ENCODE peak calls at places on chromosomes 12 and 14, in five cellular contexts. One of them, this sample, is unnamed. For H3K9me3, the result is how much of the 10 kb centered on the place peaks cover.

GRCh38 chr12:2054091-2055018 is 1.6 kb downstream of the CACNA1C start:
- DNase-seq in esophagus muscularis mucosa: no peak
- DNase-seq in hepatocyte: peak
- DNase-seq in gastrocnemius medialis: no peak
- DNase-seq in adrenal gland: no peak
- DNase-seq in this sample: no peak

GRCh38 chr12:87323369-87323768 is 705.8 kb downstream of the C12orf50 start:
- DNase-seq in hepatocyte: no peak
- DNase-seq in gastrocnemius medialis: no peak
- DNase-seq in esophagus muscularis mucosa: no peak
- DNase-seq in adrenal gland: no peak
- DNase-seq in this sample: no peak

GRCh38 chr12:120588948-120589930 is 8.0 kb upstream of the POP5 start:
- DNase-seq in gastrocnemius medialis: peak
- DNase-seq in adrenal gland: no peak
- DNase-seq in esophagus muscularis mucosa: no peak
- DNase-seq in hepatocyte: no peak
- DNase-seq in this sample: peak

GRCh38 chr12:103715494-103715893 is 125.5 kb downstream of the NT5DC3 start:
- DNase-seq in esophagus muscularis mucosa: no peak
- DNase-seq in adrenal gland: no peak
- DNase-seq in hepatocyte: no peak
- DNase-seq in gastrocnemius medialis: no peak
- DNase-seq in this sample: no peak

GRCh38 chr12:116236148-116236731 is 41.3 kb downstream of the MED13L start:
- DNase-seq in esophagus muscularis mucosa: no peak
- DNase-seq in gastrocnemius medialis: peak
- DNase-seq in adrenal gland: peak
- DNase-seq in hepatocyte: peak
- DNase-seq in this sample: no peak

GRCh38 chr14:25090716-25091454 is 40.9 kb upstream of the STXBP6 start:
- DNase-seq in gastrocnemius medialis: no peak
- DNase-seq in esophagus muscularis mucosa: no peak
- DNase-seq in adrenal gland: no peak
- DNase-seq in hepatocyte: peak
- DNase-seq in this sample: no peak

GRCh38 chr12:120901818-120902217 is 2.3 kb downstream of the SPPL3 start:
- DNase-seq in hepatocyte: no peak
- DNase-seq in esophagus muscularis mucosa: no peak
- DNase-seq in adrenal gland: no peak
- DNase-seq in gastrocnemius medialis: no peak
- DNase-seq in this sample: no peak

GRCh38 chr12:32659908-32660440 is 19.1 kb upstream of the DNM1L start:
- DNase-seq in esophagus muscularis mucosa: no peak
- DNase-seq in hepatocyte: peak
- DNase-seq in gastrocnemius medialis: no peak
- DNase-seq in adrenal gland: no peak
- DNase-seq in this sample: no peak

GRCh38 chr12:14403293-14403692 is 37.8 kb downstream of the ATF7IP start:
- DNase-seq in hepatocyte: no peak
- DNase-seq in adrenal gland: no peak
- DNase-seq in gastrocnemius medialis: no peak
- DNase-seq in esophagus muscularis mucosa: no peak
- DNase-seq in this sample: no peak

GRCh38 chr12:14400599-14400998 is 35.1 kb downstream of the ATF7IP start:
- DNase-seq in esophagus muscularis mucosa: no peak
- DNase-seq in adrenal gland: no peak
- DNase-seq in gastrocnemius medialis: no peak
- DNase-seq in hepatocyte: no peak
- DNase-seq in this sample: no peak

GRCh38 chr12:14399871-14400270 is 34.4 kb downstream of the ATF7IP start:
- DNase-seq in gastrocnemius medialis: no peak
- DNase-seq in esophagus muscularis mucosa: no peak
- DNase-seq in adrenal gland: no peak
- DNase-seq in hepatocyte: no peak
- DNase-seq in this sample: no peak

GRCh38 chr12:14402697-14403096 is 37.2 kb downstream of the ATF7IP start:
- DNase-seq in gastrocnemius medialis: no peak
- DNase-seq in esophagus muscularis mucosa: no peak
- DNase-seq in adrenal gland: no peak
- DNase-seq in hepatocyte: no peak
- DNase-seq in this sample: no peak

GRCh38 chr12:14403711-14404164 is 38.3 kb downstream of the ATF7IP start:
- DNase-seq in hepatocyte: peak
- DNase-seq in esophagus muscularis mucosa: no peak
- DNase-seq in adrenal gland: peak
- DNase-seq in gastrocnemius medialis: no peak
- DNase-seq in this sample: no peak
- H3K27ac ChIP-seq in hepatocyte: peak
- H3K27ac ChIP-seq in esophagus muscularis mucosa: no peak
- H3K27ac ChIP-seq in adrenal gland: peak
- H3K27ac ChIP-seq in gastrocnemius medialis: peak
- H3K27ac ChIP-seq in this sample: peak

GRCh38 chr14:72541546-72541945 is 352.4 kb downstream of the DPF3 start:
- DNase-seq in hepatocyte: no peak
- DNase-seq in esophagus muscularis mucosa: no peak
- DNase-seq in adrenal gland: no peak
- DNase-seq in gastrocnemius medialis: no peak
- DNase-seq in this sample: no peak

GRCh38 chr14:72545411-72546311 is 348.2 kb downstream of the DPF3 start:
- DNase-seq in hepatocyte: no peak
- DNase-seq in adrenal gland: no peak
- DNase-seq in gastrocnemius medialis: no peak
- DNase-seq in esophagus muscularis mucosa: no peak
- DNase-seq in this sample: no peak

GRCh38 chr14:72540836-72541235 is 353.1 kb downstream of the DPF3 start:
- DNase-seq in gastrocnemius medialis: no peak
- DNase-seq in hepatocyte: no peak
- DNase-seq in esophagus muscularis mucosa: no peak
- DNase-seq in adrenal gland: no peak
- DNase-seq in this sample: no peak

GRCh38 chr14:72544615-72545387 is 349.1 kb downstream of the DPF3 start:
- DNase-seq in esophagus muscularis mucosa: no peak
- DNase-seq in gastrocnemius medialis: no peak
- DNase-seq in adrenal gland: no peak
- DNase-seq in hepatocyte: no peak
- DNase-seq in this sample: no peak

DNA sequence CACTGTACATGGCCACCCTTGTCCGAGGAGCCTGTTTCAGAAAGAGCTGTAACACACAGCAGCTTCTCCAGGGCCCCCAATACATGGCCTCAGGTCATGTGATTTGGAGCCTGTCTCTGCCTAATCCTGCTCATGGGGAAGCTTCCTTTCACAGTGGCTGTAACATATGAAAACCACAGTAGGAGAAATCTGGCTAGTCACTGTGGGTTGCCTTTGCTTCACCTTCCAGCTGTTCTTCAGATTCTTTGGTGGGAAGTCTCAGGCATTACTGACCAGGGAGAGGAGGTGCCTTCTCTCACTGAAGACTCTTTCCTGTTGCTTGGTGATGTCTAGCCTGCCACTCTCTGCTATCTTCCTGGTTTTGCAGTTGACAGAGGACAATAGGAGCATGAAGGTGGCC is 350.6 kb downstream of the DPF3 start:
- DNase-seq in hepatocyte: no peak
- DNase-seq in adrenal gland: no peak
- DNase-seq in esophagus muscularis mucosa: no peak
- DNase-seq in gastrocnemius medialis: no peak
- DNase-seq in this sample: no peak
- H3K9me3 ChIP-seq in hepatocyte: under half
- H3K9me3 ChIP-seq in adrenal gland: under half
- H3K9me3 ChIP-seq in esophagus muscularis mucosa: under half
- H3K9me3 ChIP-seq in gastrocnemius medialis: under half
- H3K9me3 ChIP-seq in this sample: under half

GRCh38 chr14:99574099-99574880 is 29.7 kb downstream of the CCDC85C start:
- DNase-seq in hepatocyte: peak
- DNase-seq in gastrocnemius medialis: no peak
- DNase-seq in adrenal gland: peak
- DNase-seq in esophagus muscularis mucosa: no peak
- DNase-seq in this sample: no peak
- H3K4me3 ChIP-seq in hepatocyte: no peak
- H3K4me3 ChIP-seq in gastrocnemius medialis: no peak
- H3K4me3 ChIP-seq in adrenal gland: no peak
- H3K4me3 ChIP-seq in esophagus muscularis mucosa: no peak
- H3K4me3 ChIP-seq in this sample: no peak

DNA sequence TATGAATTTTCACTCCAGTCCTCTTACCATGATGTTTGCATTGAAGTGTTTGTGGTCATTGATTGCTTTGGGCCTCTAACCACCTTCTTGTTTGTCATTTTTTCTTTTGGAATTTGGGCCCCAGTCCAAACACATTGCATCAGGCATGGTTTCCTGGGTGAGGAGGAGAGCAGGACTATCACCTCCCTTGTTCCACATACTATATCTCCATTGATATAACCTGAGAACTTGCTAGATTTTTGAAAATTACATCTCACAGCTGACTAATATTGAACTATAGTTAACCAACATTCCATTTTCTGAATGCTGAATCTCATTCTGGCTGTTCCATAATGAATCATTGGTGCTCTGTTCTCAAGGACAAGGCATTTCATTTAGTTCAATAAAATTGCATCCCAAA is 329.2 kb downstream of the ZFP36L1 start:
- DNase-seq in adrenal gland: no peak
- DNase-seq in esophagus muscularis mucosa: no peak
- DNase-seq in gastrocnemius medialis: no peak
- DNase-seq in hepatocyte: no peak
- DNase-seq in this sample: no peak
- H3K27ac ChIP-seq in adrenal gland: no peak
- H3K27ac ChIP-seq in esophagus muscularis mucosa: no peak
- H3K27ac ChIP-seq in gastrocnemius medialis: no peak
- H3K27ac ChIP-seq in hepatocyte: no peak
- H3K27ac ChIP-seq in this sample: no peak

DNA sequence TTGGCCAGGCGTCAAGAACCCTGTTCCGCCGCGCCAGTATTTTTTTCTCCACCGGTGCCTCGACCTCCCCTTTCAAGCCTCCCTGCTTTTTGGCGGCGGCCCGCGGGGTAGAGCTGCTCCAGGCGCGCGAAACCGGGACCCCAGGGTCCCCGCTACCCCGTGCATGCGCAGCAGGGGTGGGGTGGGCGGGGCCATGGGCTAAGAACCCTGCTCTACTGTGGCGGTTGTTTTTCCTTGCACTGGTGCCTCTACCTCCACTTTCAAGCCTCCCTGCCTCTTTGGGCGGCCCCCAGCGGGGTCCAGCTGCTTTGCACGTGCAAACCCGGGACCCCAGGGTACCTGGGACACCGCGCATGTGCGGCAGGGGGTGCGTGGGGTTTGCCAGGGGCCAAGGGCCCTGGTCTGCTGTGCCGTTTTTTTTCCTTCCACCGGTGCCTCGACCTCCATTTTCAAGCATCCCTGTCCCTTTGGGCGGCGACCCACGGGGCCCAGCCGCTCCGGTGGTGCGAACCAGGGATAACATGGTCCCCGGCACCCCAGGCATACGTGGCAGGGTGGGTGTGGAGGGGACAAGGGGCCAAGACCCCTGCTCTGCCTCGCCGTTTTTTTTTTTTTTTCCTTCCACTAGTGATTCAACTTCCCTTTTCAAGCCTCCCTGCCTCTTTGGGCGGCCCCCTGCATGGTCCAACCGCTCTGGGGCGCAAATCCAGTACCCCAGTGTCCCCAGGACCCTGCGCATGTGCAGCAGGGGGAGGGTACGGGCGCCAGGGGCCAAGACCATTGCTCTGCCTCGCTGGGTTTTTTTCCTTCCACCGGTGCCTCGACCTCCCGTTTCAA is 326.8 kb downstream of the ALG10 start:
- DNase-seq in hepatocyte: no peak
- DNase-seq in esophagus muscularis mucosa: no peak
- DNase-seq in gastrocnemius medialis: no peak
- DNase-seq in adrenal gland: no peak
- DNase-seq in this sample: no peak
- H3K9me3 ChIP-seq in hepatocyte: under half
- H3K9me3 ChIP-seq in esophagus muscularis mucosa: under half
- H3K9me3 ChIP-seq in gastrocnemius medialis: under half
- H3K9me3 ChIP-seq in adrenal gland: under half
- H3K9me3 ChIP-seq in this sample: under half

DNA sequence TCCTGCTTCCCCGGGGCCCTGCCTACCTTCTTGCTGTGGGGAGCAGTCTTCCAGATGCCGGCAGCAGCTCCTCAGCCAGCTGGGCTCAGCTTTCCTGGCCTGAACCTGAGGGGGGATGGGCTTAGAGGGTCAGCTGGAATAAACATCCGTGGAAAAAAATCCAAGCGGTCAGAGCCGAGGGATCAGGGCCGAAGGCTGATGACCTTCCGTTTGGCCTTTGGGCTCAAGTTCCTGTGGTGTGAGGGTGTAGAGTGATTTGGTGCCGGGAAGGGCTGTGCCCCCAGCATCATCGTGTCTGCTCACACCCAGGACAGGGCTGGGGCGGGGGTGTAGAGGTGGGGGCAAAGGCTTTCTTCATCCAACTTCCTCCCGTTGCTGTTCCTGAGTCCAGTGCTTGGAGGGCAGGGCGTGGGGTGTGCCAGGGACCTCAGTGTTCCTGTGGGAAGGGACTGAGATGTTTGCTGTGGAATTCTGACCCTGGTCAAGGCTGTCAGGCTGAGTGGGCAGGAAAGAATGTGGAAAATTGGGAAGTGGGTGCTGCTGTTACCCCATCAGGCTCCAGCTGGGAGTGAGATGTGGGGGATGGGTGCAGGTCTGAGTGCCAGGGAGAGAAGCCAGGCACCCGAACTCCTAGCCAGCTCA is 2.6 kb downstream of the SMIM41 start:
- DNase-seq in adrenal gland: no peak
- DNase-seq in gastrocnemius medialis: no peak
- DNase-seq in hepatocyte: peak
- DNase-seq in esophagus muscularis mucosa: no peak
- DNase-seq in this sample: peak
- H3K4me3 ChIP-seq in adrenal gland: no peak
- H3K4me3 ChIP-seq in gastrocnemius medialis: no peak
- H3K4me3 ChIP-seq in hepatocyte: no peak
- H3K4me3 ChIP-seq in esophagus muscularis mucosa: peak
- H3K4me3 ChIP-seq in this sample: no peak

GRCh38 chr12:113642672-113643071 is 171.0 kb upstream of the LHX5 start:
- DNase-seq in adrenal gland: no peak
- DNase-seq in hepatocyte: no peak
- DNase-seq in esophagus muscularis mucosa: no peak
- DNase-seq in gastrocnemius medialis: no peak
- DNase-seq in this sample: no peak

GRCh38 chr12:113641426-113641825 is 169.8 kb upstream of the LHX5 start:
- DNase-seq in gastrocnemius medialis: no peak
- DNase-seq in hepatocyte: no peak
- DNase-seq in adrenal gland: no peak
- DNase-seq in esophagus muscularis mucosa: no peak
- DNase-seq in this sample: no peak

GRCh38 chr12:113640837-113641236 is 169.2 kb upstream of the LHX5 start:
- DNase-seq in hepatocyte: no peak
- DNase-seq in gastrocnemius medialis: no peak
- DNase-seq in adrenal gland: no peak
- DNase-seq in esophagus muscularis mucosa: no peak
- DNase-seq in this sample: no peak

GRCh38 chr12:113643575-113643974 is 171.9 kb upstream of the LHX5 start:
- DNase-seq in hepatocyte: no peak
- DNase-seq in adrenal gland: no peak
- DNase-seq in esophagus muscularis mucosa: no peak
- DNase-seq in gastrocnemius medialis: no peak
- DNase-seq in this sample: no peak

GRCh38 chr12:113642216-113642615 is 170.5 kb upstream of the LHX5 start:
- DNase-seq in gastrocnemius medialis: no peak
- DNase-seq in esophagus muscularis mucosa: no peak
- DNase-seq in adrenal gland: no peak
- DNase-seq in hepatocyte: no peak
- DNase-seq in this sample: no peak
- H3K27ac ChIP-seq in gastrocnemius medialis: no peak
- H3K27ac ChIP-seq in esophagus muscularis mucosa: no peak
- H3K27ac ChIP-seq in adrenal gland: no peak
- H3K27ac ChIP-seq in hepatocyte: no peak
- H3K27ac ChIP-seq in this sample: no peak